ENCODE peak calls at places on chromosomes 13 and 19, in four cellular contexts. One of them, this sample, is unnamed.

GRCh38 chr19:46716013-46716671 is 772 bp downstream of the PRKD2 start:
- DNase-seq in IMR-90: no peak
- DNase-seq in WERI-Rb-1: peak
- DNase-seq in mammary epithelial cell: no peak
- DNase-seq in this sample: no peak

GRCh38 chr13:43916828-43917227 is 37.1 kb downstream of the LACC1 start:
- DNase-seq in IMR-90: no peak
- DNase-seq in WERI-Rb-1: no peak
- DNase-seq in mammary epithelial cell: no peak
- DNase-seq in this sample: no peak

GRCh38 chr19:54339646-54340358 is 840 bp upstream of the LILRA4 start:
- DNase-seq in IMR-90: no peak
- DNase-seq in WERI-Rb-1: no peak
- DNase-seq in mammary epithelial cell: no peak
- DNase-seq in this sample: no peak

GRCh38 chr13:73169971-73170370 is 111.2 kb downstream of the KLF5 start:
- DNase-seq in IMR-90: no peak
- DNase-seq in WERI-Rb-1: no peak
- DNase-seq in mammary epithelial cell: no peak
- DNase-seq in this sample: no peak

GRCh38 chr13:42047561-42048322 is 706 bp upstream of the DGKH start:
- DNase-seq in IMR-90: peak
- DNase-seq in WERI-Rb-1: peak
- DNase-seq in mammary epithelial cell: peak
- DNase-seq in this sample: peak

GRCh38 chr19:29620931-29621351 is 14.9 kb downstream of the POP4 start:
- DNase-seq in IMR-90: no peak
- DNase-seq in WERI-Rb-1: no peak
- DNase-seq in mammary epithelial cell: no peak
- DNase-seq in this sample: no peak

GRCh38 chr19:10501971-10502523 is 1.1 kb downstream of the KEAP1 start:
- DNase-seq in IMR-90: peak
- DNase-seq in WERI-Rb-1: peak
- DNase-seq in mammary epithelial cell: no peak
- DNase-seq in this sample: no peak

GRCh38 chr19:38913958-38914357 is 2.0 kb upstream of the CCER2 start:
- DNase-seq in IMR-90: no peak
- DNase-seq in WERI-Rb-1: no peak
- DNase-seq in mammary epithelial cell: no peak
- DNase-seq in this sample: no peak

GRCh38 chr13:104847863-104848262 is 1687.6 kb downstream of the EFNB2 start:
- DNase-seq in IMR-90: no peak
- DNase-seq in WERI-Rb-1: no peak
- DNase-seq in mammary epithelial cell: no peak
- DNase-seq in this sample: no peak

GRCh38 chr19:55369651-55370304 is 485 bp downstream of the IL11 start:
- DNase-seq in IMR-90: peak
- DNase-seq in WERI-Rb-1: peak
- DNase-seq in mammary epithelial cell: peak
- DNase-seq in this sample: peak

GRCh38 chr19:54154603-54155345 is 4.7 kb downstream of the LENG1 start:
- DNase-seq in IMR-90: no peak
- DNase-seq in WERI-Rb-1: no peak
- DNase-seq in mammary epithelial cell: no peak
- DNase-seq in this sample: peak

GRCh38 chr19:35106291-35106583 is 9.4 kb upstream of the FXYD3 start:
- DNase-seq in IMR-90: no peak
- DNase-seq in WERI-Rb-1: no peak
- DNase-seq in mammary epithelial cell: no peak
- DNase-seq in this sample: no peak

GRCh38 chr19:35090160-35090794 is 25.3 kb upstream of the FXYD3 start:
- DNase-seq in IMR-90: peak
- DNase-seq in WERI-Rb-1: peak
- DNase-seq in mammary epithelial cell: peak
- DNase-seq in this sample: peak

GRCh38 chr19:44582581-44583265 is 30.6 kb upstream of the IGSF23 start:
- DNase-seq in IMR-90: no peak
- DNase-seq in WERI-Rb-1: peak
- DNase-seq in mammary epithelial cell: no peak
- DNase-seq in this sample: peak

GRCh38 chr13:51479199-51479523 is 26.3 kb upstream of the INTS6 start:
- DNase-seq in IMR-90: peak
- DNase-seq in WERI-Rb-1: no peak
- DNase-seq in mammary epithelial cell: peak
- DNase-seq in this sample: peak

GRCh38 chr13:109781384-109782065 is 4.9 kb downstream of the IRS2 start:
- DNase-seq in IMR-90: no peak
- DNase-seq in WERI-Rb-1: no peak
- DNase-seq in mammary epithelial cell: peak
- DNase-seq in this sample: peak

GRCh38 chr13:106651442-106651841 is 83.5 kb upstream of the ARGLU1 start:
- DNase-seq in IMR-90: no peak
- DNase-seq in WERI-Rb-1: no peak
- DNase-seq in mammary epithelial cell: no peak
- DNase-seq in this sample: no peak

GRCh38 chr13:71830736-71831135 is 36.3 kb downstream of the DACH1 start:
- DNase-seq in IMR-90: no peak
- DNase-seq in WERI-Rb-1: no peak
- DNase-seq in mammary epithelial cell: no peak
- DNase-seq in this sample: no peak

GRCh38 chr13:24348385-24348784 is 39.0 kb downstream of the C1QTNF9 start:
- DNase-seq in IMR-90: no peak
- DNase-seq in WERI-Rb-1: no peak
- DNase-seq in mammary epithelial cell: no peak
- DNase-seq in this sample: no peak

GRCh38 chr13:113596321-113597200 is 12.0 kb downstream of the TFDP1 start:
- DNase-seq in IMR-90: no peak
- DNase-seq in WERI-Rb-1: peak
- DNase-seq in mammary epithelial cell: no peak
- DNase-seq in this sample: no peak

GRCh38 chr19:39499082-39499642 is 415 bp downstream of the DLL3 start:
- DNase-seq in IMR-90: no peak
- DNase-seq in WERI-Rb-1: peak
- DNase-seq in mammary epithelial cell: peak
- DNase-seq in this sample: no peak

GRCh38 chr13:51905787-51906186 is 44.0 kb downstream of the CCDC70 start:
- DNase-seq in IMR-90: no peak
- DNase-seq in WERI-Rb-1: no peak
- DNase-seq in mammary epithelial cell: peak
- DNase-seq in this sample: no peak

GRCh38 chr19:3655402-3656072 is 28.9 kb upstream of the CACTIN start:
- DNase-seq in IMR-90: peak
- DNase-seq in WERI-Rb-1: peak
- DNase-seq in mammary epithelial cell: peak
- DNase-seq in this sample: peak

GRCh38 chr19:610801-611505 is 21.3 kb downstream of the HCN2 start:
- DNase-seq in IMR-90: peak
- DNase-seq in WERI-Rb-1: peak
- DNase-seq in mammary epithelial cell: no peak
- DNase-seq in this sample: peak

GRCh38 chr13:111031531-111031961 is 83.6 kb upstream of the ARHGEF7 start:
- DNase-seq in IMR-90: peak
- DNase-seq in WERI-Rb-1: no peak
- DNase-seq in mammary epithelial cell: peak
- DNase-seq in this sample: peak

GRCh38 chr19:48123907-48124675 is 13.5 kb upstream of the PLA2G4C start:
- DNase-seq in IMR-90: peak
- DNase-seq in WERI-Rb-1: no peak
- DNase-seq in mammary epithelial cell: peak
- DNase-seq in this sample: peak

GRCh38 chr13:50376895-50377575 is 361.8 kb downstream of the KCNRG start:
- DNase-seq in IMR-90: no peak
- DNase-seq in WERI-Rb-1: peak
- DNase-seq in mammary epithelial cell: no peak
- DNase-seq in this sample: no peak

GRCh38 chr19:12858041-12858928 is 20.0 kb downstream of the MAST1 start:
- DNase-seq in IMR-90: no peak
- DNase-seq in WERI-Rb-1: no peak
- DNase-seq in mammary epithelial cell: no peak
- DNase-seq in this sample: no peak

GRCh38 chr19:19468424-19469050 is 46.8 kb downstream of the TSSK6 start:
- DNase-seq in IMR-90: no peak
- DNase-seq in WERI-Rb-1: no peak
- DNase-seq in mammary epithelial cell: no peak
- DNase-seq in this sample: peak

GRCh38 chr13:31947506-31947905 is 84.1 kb upstream of the FRY start:
- DNase-seq in IMR-90: no peak
- DNase-seq in WERI-Rb-1: no peak
- DNase-seq in mammary epithelial cell: no peak
- DNase-seq in this sample: no peak

GRCh38 chr19:49857834-49858590 is 7.1 kb downstream of the PTOV1 start:
- DNase-seq in IMR-90: no peak
- DNase-seq in WERI-Rb-1: peak
- DNase-seq in mammary epithelial cell: no peak
- DNase-seq in this sample: no peak

DNA sequence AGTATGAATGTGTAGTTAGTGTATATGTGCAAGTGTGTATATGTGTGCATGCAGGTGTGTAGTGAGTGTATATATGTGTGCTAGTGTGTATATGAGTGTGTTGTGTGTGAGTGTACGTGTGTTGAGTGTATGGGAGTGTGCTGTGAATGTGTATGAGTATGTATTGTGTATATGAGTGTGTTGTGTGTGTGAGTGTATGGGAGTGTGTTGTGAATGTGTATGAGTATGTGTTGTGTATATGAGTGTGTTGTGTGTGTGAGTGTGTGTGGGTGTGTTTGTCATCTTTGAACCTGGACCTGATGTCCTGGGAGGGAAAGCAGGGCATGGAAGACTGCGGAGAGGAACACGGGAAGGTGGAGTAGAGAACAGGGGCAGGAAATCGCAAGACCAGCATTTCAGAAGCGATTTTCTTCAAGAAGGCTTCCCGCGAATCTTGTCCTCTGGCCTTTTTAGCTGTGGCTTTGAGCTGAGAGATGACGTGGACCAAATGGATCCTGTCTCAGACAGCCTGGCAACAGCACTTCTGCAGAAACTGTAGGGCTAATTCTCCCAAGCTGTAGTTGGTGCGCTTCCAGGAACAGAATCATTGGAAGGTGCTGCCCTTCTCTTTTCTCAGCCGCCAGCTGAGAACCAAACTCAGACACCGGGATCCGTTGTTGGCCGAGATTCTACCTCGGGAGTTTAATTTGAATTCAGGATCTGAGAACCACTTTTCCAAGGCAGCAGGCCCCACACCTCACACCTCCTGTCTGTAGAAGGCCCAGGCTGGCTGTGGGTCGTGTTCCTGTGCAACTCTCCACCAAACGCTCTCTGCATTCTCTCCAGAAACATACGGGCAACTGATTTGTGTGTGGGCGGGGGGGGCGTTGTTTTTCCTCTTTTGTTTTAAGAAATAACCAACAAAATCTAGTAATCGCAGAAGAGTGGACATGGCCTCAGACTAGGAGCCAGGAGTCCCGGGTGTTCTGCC is 94.7 kb upstream of the RAP2A start:
- DNase-seq in IMR-90: peak
- DNase-seq in WERI-Rb-1: no peak
- DNase-seq in mammary epithelial cell: peak
- DNase-seq in this sample: peak
- H3K4me3 ChIP-seq in IMR-90: no peak
- H3K4me3 ChIP-seq in WERI-Rb-1: no peak
- H3K4me3 ChIP-seq in mammary epithelial cell: no peak
- H3K4me3 ChIP-seq in this sample: no peak

DNA sequence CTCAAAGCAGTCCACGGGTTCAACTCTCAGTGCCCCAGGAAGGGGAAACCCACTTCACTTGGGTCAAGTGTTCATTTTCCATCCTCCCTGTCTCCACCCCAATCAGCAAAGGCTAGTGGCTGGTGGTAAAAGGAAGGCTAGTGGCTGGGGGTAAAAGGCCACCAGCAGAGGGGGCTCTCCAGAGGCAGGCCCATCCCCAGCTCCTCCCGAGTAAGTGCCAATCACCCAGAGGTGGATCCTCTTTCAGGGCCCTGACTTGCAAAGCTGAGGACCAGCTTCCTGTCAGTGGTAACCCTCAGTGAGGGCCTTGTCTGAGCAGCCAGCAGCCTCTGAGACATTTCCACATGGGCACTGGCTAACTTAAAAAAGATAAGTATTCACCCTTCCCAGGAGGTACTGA is 22.0 kb upstream of the TPT1 start:
- DNase-seq in IMR-90: no peak
- DNase-seq in WERI-Rb-1: no peak
- DNase-seq in mammary epithelial cell: no peak
- DNase-seq in this sample: no peak
- TF ChIP-seq CTCF in IMR-90: no peak
- TF ChIP-seq CTCF in WERI-Rb-1: peak
- TF ChIP-seq CTCF in mammary epithelial cell: peak
- TF ChIP-seq CTCF in this sample: no peak

GRCh38 chr13:20546559-20546958 is 20.4 kb upstream of the IFT88 start:
- DNase-seq in IMR-90: no peak
- DNase-seq in WERI-Rb-1: no peak
- DNase-seq in mammary epithelial cell: no peak
- DNase-seq in this sample: no peak
- H3K4me3 ChIP-seq in IMR-90: no peak
- H3K4me3 ChIP-seq in WERI-Rb-1: no peak
- H3K4me3 ChIP-seq in mammary epithelial cell: no peak
- H3K4me3 ChIP-seq in this sample: no peak

GRCh38 chr13:95559100-95559499 is 6.6 kb downstream of the CLDN10 start:
- DNase-seq in IMR-90: no peak
- DNase-seq in WERI-Rb-1: no peak
- DNase-seq in mammary epithelial cell: no peak
- DNase-seq in this sample: no peak

GRCh38 chr13:95564948-95565347 is 12.4 kb downstream of the CLDN10 start:
- DNase-seq in IMR-90: peak
- DNase-seq in WERI-Rb-1: no peak
- DNase-seq in mammary epithelial cell: peak
- DNase-seq in this sample: peak

GRCh38 chr13:95560387-95560786 is 7.9 kb downstream of the CLDN10 start:
- DNase-seq in IMR-90: no peak
- DNase-seq in WERI-Rb-1: no peak
- DNase-seq in mammary epithelial cell: no peak
- DNase-seq in this sample: no peak

GRCh38 chr13:95568131-95568530 is 15.6 kb downstream of the CLDN10 start:
- DNase-seq in IMR-90: no peak
- DNase-seq in WERI-Rb-1: no peak
- DNase-seq in mammary epithelial cell: no peak
- DNase-seq in this sample: no peak

GRCh38 chr13:95564091-95564490 is 11.6 kb downstream of the CLDN10 start:
- DNase-seq in IMR-90: no peak
- DNase-seq in WERI-Rb-1: no peak
- DNase-seq in mammary epithelial cell: no peak
- DNase-seq in this sample: no peak
- TF ChIP-seq CTCF in IMR-90: peak
- TF ChIP-seq CTCF in WERI-Rb-1: peak
- TF ChIP-seq CTCF in mammary epithelial cell: peak
- TF ChIP-seq CTCF in this sample: peak

This sample was measured in cardiac fibroblast.